ENCODE peak calls at places on chromosomes 13 and 19, in ten cellular contexts. One of them, this sample, is unnamed.

GRCh38 chr13:33108620-33109019 is 92.4 kb downstream of the KL start:
- DNase-seq in HepG2: no peak
- DNase-seq in IMR-90: peak; percentile 71
- DNase-seq in SK-N-SH: no peak
- DNase-seq in neural progenitor cell: no peak
- DNase-seq in fibroblast of lung: peak; percentile 81
- DNase-seq in astrocyte: no peak
- DNase-seq in GM23338: no peak
- DNase-seq in H1: no peak
- DNase-seq in K562: no peak
- DNase-seq in this sample: no peak

GRCh38 chr19:45972081-45972943 is 1.4 kb downstream of the NOVA2 start:
- DNase-seq in HepG2: no peak
- DNase-seq in IMR-90: no peak
- DNase-seq in SK-N-SH: peak; percentile 56
- DNase-seq in neural progenitor cell: no peak
- DNase-seq in fibroblast of lung: no peak
- DNase-seq in astrocyte: no peak
- DNase-seq in GM23338: no peak
- DNase-seq in H1: peak; percentile 56
- DNase-seq in K562: no peak
- DNase-seq in this sample: no peak

GRCh38 chr13:111595791-111596190 is 275.3 kb downstream of the TEX29 start:
- DNase-seq in HepG2: no peak
- DNase-seq in IMR-90: no peak
- DNase-seq in SK-N-SH: no peak
- DNase-seq in neural progenitor cell: no peak
- DNase-seq in fibroblast of lung: no peak
- DNase-seq in astrocyte: no peak
- DNase-seq in GM23338: no peak
- DNase-seq in H1: no peak
- DNase-seq in K562: no peak
- DNase-seq in this sample: no peak

GRCh38 chr19:33388231-33388816 is 14.8 kb downstream of the CEBPG start:
- DNase-seq in HepG2: no peak
- DNase-seq in IMR-90: no peak
- DNase-seq in SK-N-SH: peak; percentile 34
- DNase-seq in neural progenitor cell: no peak
- DNase-seq in fibroblast of lung: no peak
- DNase-seq in astrocyte: no peak
- DNase-seq in GM23338: no peak
- DNase-seq in H1: no peak
- DNase-seq in K562: no peak
- DNase-seq in this sample: no peak

GRCh38 chr13:111531505-111531904 is 211.1 kb downstream of the TEX29 start:
- DNase-seq in HepG2: no peak
- DNase-seq in IMR-90: peak; percentile 0
- DNase-seq in SK-N-SH: no peak
- DNase-seq in neural progenitor cell: no peak
- DNase-seq in fibroblast of lung: peak; percentile 20
- DNase-seq in astrocyte: no peak
- DNase-seq in GM23338: no peak
- DNase-seq in H1: no peak
- DNase-seq in K562: peak; percentile 4
- DNase-seq in this sample: peak; percentile 46

GRCh38 chr13:67045357-67045756 is 184.8 kb downstream of the PCDH9 start:
- DNase-seq in HepG2: no peak
- DNase-seq in IMR-90: no peak
- DNase-seq in SK-N-SH: no peak
- DNase-seq in neural progenitor cell: no peak
- DNase-seq in fibroblast of lung: no peak
- DNase-seq in astrocyte: no peak
- DNase-seq in GM23338: no peak
- DNase-seq in H1: no peak
- DNase-seq in K562: no peak
- DNase-seq in this sample: no peak

GRCh38 chr19:45508681-45508930 is 1.3 kb downstream of the VASP start:
- DNase-seq in HepG2: no peak
- DNase-seq in IMR-90: no peak
- DNase-seq in SK-N-SH: peak; percentile 65
- DNase-seq in neural progenitor cell: no peak
- DNase-seq in fibroblast of lung: no peak
- DNase-seq in astrocyte: no peak
- DNase-seq in GM23338: no peak
- DNase-seq in H1: no peak
- DNase-seq in K562: no peak
- DNase-seq in this sample: no peak

GRCh38 chr19:41706741-41707501 is 1.5 kb upstream of the CEACAM5 start:
- DNase-seq in HepG2: peak; percentile 64
- DNase-seq in IMR-90: no peak
- DNase-seq in SK-N-SH: peak; percentile 79
- DNase-seq in neural progenitor cell: peak; percentile 12
- DNase-seq in fibroblast of lung: peak; percentile 3
- DNase-seq in astrocyte: no peak
- DNase-seq in GM23338: peak; percentile 93
- DNase-seq in H1: peak; percentile 73
- DNase-seq in K562: peak; percentile 82
- DNase-seq in this sample: peak; percentile 15

GRCh38 chr19:32876236-32876918 is 6.8 kb upstream of the SLC7A9 start:
- DNase-seq in HepG2: no peak
- DNase-seq in IMR-90: no peak
- DNase-seq in SK-N-SH: no peak
- DNase-seq in neural progenitor cell: no peak
- DNase-seq in fibroblast of lung: no peak
- DNase-seq in astrocyte: no peak
- DNase-seq in GM23338: no peak
- DNase-seq in H1: peak; percentile 34
- DNase-seq in K562: no peak
- DNase-seq in this sample: no peak

GRCh38 chr13:26853272-26853818 is 92.8 kb upstream of the GPR12 start:
- DNase-seq in HepG2: no peak
- DNase-seq in IMR-90: no peak
- DNase-seq in SK-N-SH: peak; percentile 67
- DNase-seq in neural progenitor cell: no peak
- DNase-seq in fibroblast of lung: no peak
- DNase-seq in astrocyte: no peak
- DNase-seq in GM23338: no peak
- DNase-seq in H1: no peak
- DNase-seq in K562: no peak
- DNase-seq in this sample: peak; percentile 36

GRCh38 chr19:10113964-10114650 is 2.6 kb downstream of the P2RY11 start:
- DNase-seq in HepG2: no peak
- DNase-seq in IMR-90: no peak
- DNase-seq in SK-N-SH: peak; percentile 51
- DNase-seq in neural progenitor cell: no peak
- DNase-seq in fibroblast of lung: no peak
- DNase-seq in astrocyte: no peak
- DNase-seq in GM23338: peak; percentile 46
- DNase-seq in H1: no peak
- DNase-seq in K562: peak; percentile 21
- DNase-seq in this sample: no peak

GRCh38 chr19:8468761-8469458 is 24.1 kb downstream of the HNRNPM start:
- DNase-seq in HepG2: no peak
- DNase-seq in IMR-90: peak; percentile 74
- DNase-seq in SK-N-SH: peak; percentile 72
- DNase-seq in neural progenitor cell: no peak
- DNase-seq in fibroblast of lung: peak; percentile 73
- DNase-seq in astrocyte: peak; percentile 12
- DNase-seq in GM23338: no peak
- DNase-seq in H1: no peak
- DNase-seq in K562: no peak
- DNase-seq in this sample: no peak
- H4K20me1 ChIP-seq in HepG2: peaks cover 5% of the 10 kb centered on the region
- H4K20me1 ChIP-seq in IMR-90: peaks cover 72% of the 10 kb centered on the region
- H4K20me1 ChIP-seq in SK-N-SH: peaks cover 43% of the 10 kb centered on the region
- H4K20me1 ChIP-seq in neural progenitor cell: peaks cover 95% of the 10 kb centered on the region
- H4K20me1 ChIP-seq in fibroblast of lung: no peaks in the 10 kb centered on the region
- H4K20me1 ChIP-seq in astrocyte: peaks cover 94% of the 10 kb centered on the region
- H4K20me1 ChIP-seq in GM23338: peaks cover 75% of the 10 kb centered on the region
- H4K20me1 ChIP-seq in H1: peaks cover 17% of the 10 kb centered on the region
- H4K20me1 ChIP-seq in K562: no peaks in the 10 kb centered on the region
- H4K20me1 ChIP-seq in this sample: peaks cover 59% of the 10 kb centered on the region

DNA sequence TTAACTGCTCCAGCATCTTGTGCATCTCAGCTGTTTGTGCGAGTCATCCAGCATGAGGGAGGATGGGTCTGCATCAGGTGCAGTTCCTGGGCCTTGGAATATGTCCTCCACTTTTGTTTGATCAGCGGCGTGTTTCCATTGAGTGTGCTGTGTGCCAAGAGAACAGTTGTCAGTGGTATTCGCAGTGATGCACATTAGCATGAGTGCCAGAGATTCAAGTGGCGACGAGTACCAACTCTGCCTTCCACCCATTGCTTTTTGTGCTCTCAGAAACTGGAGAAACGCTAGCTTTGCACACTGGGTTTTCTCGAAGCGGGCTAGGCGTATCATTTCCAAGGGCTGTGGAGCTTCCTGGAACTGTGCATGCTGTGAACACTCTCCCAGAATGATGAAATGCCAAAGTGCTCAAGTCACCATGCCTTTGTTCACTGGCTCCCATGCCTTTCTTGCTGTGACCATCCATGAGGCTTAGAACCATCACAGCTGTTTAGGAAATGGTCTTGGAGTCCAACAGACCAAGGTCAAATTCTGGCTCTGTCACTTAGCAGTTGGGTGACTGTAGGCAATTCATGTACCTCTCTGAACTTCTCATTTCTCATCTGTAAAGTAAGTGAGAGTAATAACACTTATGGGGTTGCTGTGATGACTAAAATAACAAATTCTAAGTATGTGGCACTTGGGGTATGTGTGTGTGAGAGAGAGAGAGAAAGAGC is 18.4 kb downstream of the LRCH1 start:
- DNase-seq in HepG2: peak; percentile 39
- DNase-seq in IMR-90: peak; percentile 76
- DNase-seq in SK-N-SH: no peak
- DNase-seq in neural progenitor cell: no peak
- DNase-seq in fibroblast of lung: peak; percentile 63
- DNase-seq in astrocyte: peak; percentile 80
- DNase-seq in GM23338: no peak
- DNase-seq in H1: no peak
- DNase-seq in K562: no peak
- DNase-seq in this sample: no peak
- H4K20me1 ChIP-seq in HepG2: peaks cover 30% of the 10 kb centered on the region
- H4K20me1 ChIP-seq in IMR-90: peaks cover 45% of the 10 kb centered on the region
- H4K20me1 ChIP-seq in SK-N-SH: peaks cover 46% of the 10 kb centered on the region
- H4K20me1 ChIP-seq in neural progenitor cell: no peaks in the 10 kb centered on the region
- H4K20me1 ChIP-seq in fibroblast of lung: no peaks in the 10 kb centered on the region
- H4K20me1 ChIP-seq in astrocyte: peaks cover 79% of the 10 kb centered on the region
- H4K20me1 ChIP-seq in GM23338: peaks cover 22% of the 10 kb centered on the region
- H4K20me1 ChIP-seq in H1: peaks cover 2% of the 10 kb centered on the region
- H4K20me1 ChIP-seq in K562: peaks cover 22% of the 10 kb centered on the region
- H4K20me1 ChIP-seq in this sample: peaks cover 30% of the 10 kb centered on the region

DNA sequence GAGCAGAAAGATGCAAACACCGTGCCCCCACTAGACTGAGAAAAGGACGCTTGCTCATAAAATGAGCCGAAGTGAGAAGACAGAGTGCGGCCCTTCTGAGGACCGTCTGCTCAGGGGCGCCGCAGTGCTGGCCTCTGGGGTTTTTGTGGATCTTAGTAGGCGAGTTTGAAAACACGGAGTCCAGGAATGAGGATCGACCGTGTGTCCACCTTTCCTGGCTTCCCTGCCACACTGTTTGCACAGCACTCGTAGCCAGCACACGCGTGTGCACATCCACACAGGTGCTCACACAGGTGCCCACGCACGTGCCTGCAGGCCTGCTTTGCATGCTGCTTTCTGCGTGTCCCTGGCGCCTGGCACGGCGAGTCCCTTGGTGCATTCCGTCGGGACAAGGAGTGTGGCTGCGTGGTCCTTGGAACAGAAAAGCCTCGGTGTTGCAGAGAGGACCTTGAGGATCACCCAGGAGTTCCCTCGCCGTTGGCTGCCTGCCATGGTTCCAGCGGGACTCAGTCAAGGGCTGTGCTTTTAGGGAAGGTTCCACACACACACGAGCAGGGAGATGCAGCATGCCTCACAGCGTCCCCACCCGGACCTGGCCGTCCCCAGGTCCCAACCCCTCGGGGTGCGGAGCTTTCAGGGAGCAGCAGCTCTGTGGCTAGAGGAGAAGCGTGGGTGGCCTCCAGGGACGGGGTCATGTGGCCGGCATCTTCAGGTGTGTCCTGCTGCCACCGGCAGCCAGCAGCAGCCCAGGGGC is 10.1 kb upstream of the ZNF554 start:
- DNase-seq in HepG2: no peak
- DNase-seq in IMR-90: no peak
- DNase-seq in SK-N-SH: peak; percentile 8
- DNase-seq in neural progenitor cell: no peak
- DNase-seq in fibroblast of lung: no peak
- DNase-seq in astrocyte: no peak
- DNase-seq in GM23338: no peak
- DNase-seq in H1: no peak
- DNase-seq in K562: no peak
- DNase-seq in this sample: no peak
- H4K20me1 ChIP-seq in HepG2: no peaks in the 10 kb centered on the region
- H4K20me1 ChIP-seq in IMR-90: no peaks in the 10 kb centered on the region
- H4K20me1 ChIP-seq in SK-N-SH: no peaks in the 10 kb centered on the region
- H4K20me1 ChIP-seq in neural progenitor cell: no peaks in the 10 kb centered on the region
- H4K20me1 ChIP-seq in fibroblast of lung: no peaks in the 10 kb centered on the region
- H4K20me1 ChIP-seq in astrocyte: no peaks in the 10 kb centered on the region
- H4K20me1 ChIP-seq in GM23338: no peaks in the 10 kb centered on the region
- H4K20me1 ChIP-seq in H1: peaks cover 7% of the 10 kb centered on the region
- H4K20me1 ChIP-seq in K562: no peaks in the 10 kb centered on the region
- H4K20me1 ChIP-seq in this sample: no peaks in the 10 kb centered on the region

DNA sequence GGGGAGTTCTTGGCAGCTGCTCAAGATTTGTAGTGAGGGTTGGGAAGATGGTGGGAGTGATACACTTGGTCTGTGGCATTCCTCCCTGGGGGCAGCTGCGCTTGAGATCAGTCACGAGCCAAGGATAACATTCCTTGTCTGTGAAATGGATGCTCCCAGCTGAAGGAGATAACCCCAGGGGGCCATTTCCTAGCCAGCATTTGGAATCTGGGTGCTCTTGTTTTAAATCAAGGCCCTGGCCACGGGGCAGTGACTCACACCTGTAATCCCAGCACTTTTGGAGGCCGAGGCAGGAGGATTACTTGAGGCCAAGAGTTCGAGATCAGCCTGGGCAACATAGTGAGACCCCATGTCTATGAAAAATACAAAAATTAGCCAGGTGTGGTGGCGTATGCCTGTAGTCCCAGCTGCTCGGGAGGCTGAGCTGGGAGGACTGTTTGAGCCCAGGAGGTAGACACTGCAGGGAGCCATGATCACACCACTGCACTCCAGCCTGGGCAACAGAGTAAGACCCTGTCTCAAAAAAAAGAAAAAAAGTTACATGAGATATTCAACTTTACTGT is 4.6 kb downstream of the PKN1 start:
- DNase-seq in HepG2: no peak
- DNase-seq in IMR-90: no peak
- DNase-seq in SK-N-SH: no peak
- DNase-seq in neural progenitor cell: no peak
- DNase-seq in fibroblast of lung: no peak
- DNase-seq in astrocyte: no peak
- DNase-seq in GM23338: no peak
- DNase-seq in H1: no peak
- DNase-seq in K562: no peak
- DNase-seq in this sample: no peak
- H4K20me1 ChIP-seq in HepG2: peaks cover 2% of the 10 kb centered on the region
- H4K20me1 ChIP-seq in IMR-90: peaks cover 23% of the 10 kb centered on the region
- H4K20me1 ChIP-seq in SK-N-SH: peaks cover 36% of the 10 kb centered on the region
- H4K20me1 ChIP-seq in neural progenitor cell: peaks cover 36% of the 10 kb centered on the region
- H4K20me1 ChIP-seq in fibroblast of lung: no peaks in the 10 kb centered on the region
- H4K20me1 ChIP-seq in astrocyte: peaks cover 29% of the 10 kb centered on the region
- H4K20me1 ChIP-seq in GM23338: peaks cover 10% of the 10 kb centered on the region
- H4K20me1 ChIP-seq in H1: peaks cover 9% of the 10 kb centered on the region
- H4K20me1 ChIP-seq in K562: no peaks in the 10 kb centered on the region
- H4K20me1 ChIP-seq in this sample: no peaks in the 10 kb centered on the region

This sample was measured in hepatocyte.